ENCODE peak calls at places on chromosomes 7 and 10, in five cellular contexts. One of them, this sample, is unnamed.

GRCh38 chr7:80443336-80443735 is 68.5 kb downstream of the GNAT3 start:
- DNase-seq in kidney epithelial cell: no peak
- DNase-seq in psoas muscle: no peak
- DNase-seq in A549: no peak
- DNase-seq in neural crest cell: no peak
- DNase-seq in this sample: no peak

GRCh38 chr10:131784363-131785120 is 116.3 kb upstream of the PPP2R2D start:
- DNase-seq in kidney epithelial cell: no peak
- DNase-seq in psoas muscle: no peak
- DNase-seq in A549: no peak
- DNase-seq in neural crest cell: no peak
- DNase-seq in this sample: no peak

GRCh38 chr10:28082885-28083284 is 84.0 kb upstream of the ODAD2 start:
- DNase-seq in kidney epithelial cell: no peak
- DNase-seq in psoas muscle: no peak
- DNase-seq in A549: no peak
- DNase-seq in neural crest cell: no peak
- DNase-seq in this sample: no peak

GRCh38 chr10:42887734-42888503 is 105.3 kb downstream of the BMS1 start:
- DNase-seq in kidney epithelial cell: no peak
- DNase-seq in psoas muscle: no peak
- DNase-seq in A549: no peak
- DNase-seq in neural crest cell: no peak
- DNase-seq in this sample: no peak

GRCh38 chr7:55432937-55433784 is 68.0 kb downstream of the LANCL2 start:
- DNase-seq in kidney epithelial cell: no peak
- DNase-seq in psoas muscle: no peak
- DNase-seq in A549: peak
- DNase-seq in neural crest cell: no peak
- DNase-seq in this sample: peak

GRCh38 chr10:84267503-84268126 is 22.8 kb downstream of the RGR start:
- DNase-seq in kidney epithelial cell: no peak
- DNase-seq in psoas muscle: no peak
- DNase-seq in A549: peak
- DNase-seq in neural crest cell: peak
- DNase-seq in this sample: no peak

GRCh38 chr10:89280501-89280900 is 21.3 kb upstream of the IFIT2 start:
- DNase-seq in kidney epithelial cell: no peak
- DNase-seq in psoas muscle: no peak
- DNase-seq in A549: no peak
- DNase-seq in neural crest cell: no peak
- DNase-seq in this sample: no peak

GRCh38 chr7:102454423-102454822 is 10.2 kb downstream of the ALKBH4 start:
- DNase-seq in kidney epithelial cell: no peak
- DNase-seq in psoas muscle: no peak
- DNase-seq in A549: no peak
- DNase-seq in neural crest cell: no peak
- DNase-seq in this sample: no peak

GRCh38 chr7:155806096-155806871 is 6.0 kb downstream of the SHH start:
- DNase-seq in kidney epithelial cell: no peak
- DNase-seq in psoas muscle: no peak
- DNase-seq in A549: no peak
- DNase-seq in neural crest cell: no peak
- DNase-seq in this sample: no peak

GRCh38 chr10:111076191-111076681 is 593 bp upstream of the ADRA2A start:
- DNase-seq in kidney epithelial cell: no peak
- DNase-seq in psoas muscle: peak
- DNase-seq in A549: peak
- DNase-seq in neural crest cell: peak
- DNase-seq in this sample: peak

GRCh38 chr10:83078160-83078559 is 1061.1 kb upstream of the GHITM start:
- DNase-seq in kidney epithelial cell: no peak
- DNase-seq in psoas muscle: no peak
- DNase-seq in A549: no peak
- DNase-seq in neural crest cell: no peak
- DNase-seq in this sample: no peak

GRCh38 chr7:4282434-4283223 is 399.5 kb upstream of the FOXK1 start:
- DNase-seq in kidney epithelial cell: peak
- DNase-seq in psoas muscle: no peak
- DNase-seq in A549: peak
- DNase-seq in neural crest cell: no peak
- DNase-seq in this sample: no peak

GRCh38 chr7:36787933-36788378 is 63.7 kb upstream of the AOAH start:
- DNase-seq in kidney epithelial cell: no peak
- DNase-seq in psoas muscle: no peak
- DNase-seq in A549: no peak
- DNase-seq in neural crest cell: no peak
- DNase-seq in this sample: no peak

GRCh38 chr7:157499121-157499834 is 162.5 kb downstream of the DNAJB6 start:
- DNase-seq in kidney epithelial cell: no peak
- DNase-seq in psoas muscle: no peak
- DNase-seq in A549: no peak
- DNase-seq in neural crest cell: no peak
- DNase-seq in this sample: no peak

GRCh38 chr10:62545667-62546066 is 171.5 kb downstream of the ZNF365 start:
- DNase-seq in kidney epithelial cell: no peak
- DNase-seq in psoas muscle: peak
- DNase-seq in A549: no peak
- DNase-seq in neural crest cell: no peak
- DNase-seq in this sample: no peak

GRCh38 chr10:31419394-31420063 is 100.5 kb downstream of the ZEB1 start:
- DNase-seq in kidney epithelial cell: no peak
- DNase-seq in psoas muscle: no peak
- DNase-seq in A549: no peak
- DNase-seq in neural crest cell: no peak
- DNase-seq in this sample: no peak

GRCh38 chr10:17744395-17744841 is 7.6 kb upstream of the TMEM236 start:
- DNase-seq in kidney epithelial cell: no peak
- DNase-seq in psoas muscle: no peak
- DNase-seq in A549: no peak
- DNase-seq in neural crest cell: no peak
- DNase-seq in this sample: no peak

GRCh38 chr10:44193567-44194220 is 191.2 kb downstream of the CXCL12 start:
- DNase-seq in kidney epithelial cell: no peak
- DNase-seq in psoas muscle: no peak
- DNase-seq in A549: no peak
- DNase-seq in neural crest cell: no peak
- DNase-seq in this sample: no peak

GRCh38 chr10:132939957-132940790 is 2.2 kb downstream of the CFAP46 start:
- DNase-seq in kidney epithelial cell: no peak
- DNase-seq in psoas muscle: peak
- DNase-seq in A549: peak
- DNase-seq in neural crest cell: peak
- DNase-seq in this sample: no peak

GRCh38 chr10:70603439-70603778 is 868 bp upstream of the PRF1 start:
- DNase-seq in kidney epithelial cell: no peak
- DNase-seq in psoas muscle: no peak
- DNase-seq in A549: no peak
- DNase-seq in neural crest cell: no peak
- DNase-seq in this sample: no peak

DNA sequence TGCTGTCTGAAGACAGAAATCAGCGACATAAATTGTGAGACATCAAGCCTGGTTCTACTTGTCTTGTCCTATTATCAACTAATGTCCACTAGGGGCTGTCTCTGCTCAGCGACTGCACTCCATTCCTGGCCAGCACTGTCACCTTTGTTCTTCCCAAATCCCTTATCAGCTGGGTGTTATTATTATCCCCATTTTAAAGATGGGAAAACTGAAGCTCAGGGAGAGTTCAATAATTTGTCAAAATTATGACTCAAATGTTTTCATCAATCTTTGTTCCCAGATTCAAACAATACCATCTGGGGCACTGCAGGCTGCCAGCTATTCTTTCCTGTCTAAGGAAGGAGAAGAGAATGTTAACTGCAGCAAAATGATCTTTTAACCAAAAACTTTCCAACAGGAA is 431.6 kb upstream of the NFE2L3 start:
- DNase-seq in kidney epithelial cell: no peak
- DNase-seq in psoas muscle: no peak
- DNase-seq in A549: peak
- DNase-seq in neural crest cell: no peak
- DNase-seq in this sample: no peak
- TF ChIP-seq CTCF in kidney epithelial cell: peak
- TF ChIP-seq CTCF in psoas muscle: no peak
- TF ChIP-seq CTCF in A549: peak
- TF ChIP-seq CTCF in neural crest cell: peak
- TF ChIP-seq CTCF in this sample: peak

GRCh38 chr10:121930729-121931085 is 2.9 kb upstream of the ATE1 start:
- DNase-seq in kidney epithelial cell: no peak
- DNase-seq in psoas muscle: no peak
- DNase-seq in A549: no peak
- DNase-seq in neural crest cell: no peak
- DNase-seq in this sample: no peak

GRCh38 chr10:121941532-121941931 is 13.7 kb upstream of the ATE1 start:
- DNase-seq in kidney epithelial cell: no peak
- DNase-seq in psoas muscle: no peak
- DNase-seq in A549: no peak
- DNase-seq in neural crest cell: no peak
- DNase-seq in this sample: no peak

GRCh38 chr10:121935702-121936101 is 7.9 kb upstream of the ATE1 start:
- DNase-seq in kidney epithelial cell: no peak
- DNase-seq in psoas muscle: no peak
- DNase-seq in A549: no peak
- DNase-seq in neural crest cell: no peak
- DNase-seq in this sample: no peak

GRCh38 chr10:121936295-121936694 is 8.5 kb upstream of the ATE1 start:
- DNase-seq in kidney epithelial cell: no peak
- DNase-seq in psoas muscle: no peak
- DNase-seq in A549: no peak
- DNase-seq in neural crest cell: no peak
- DNase-seq in this sample: no peak
- TF ChIP-seq CTCF in kidney epithelial cell: no peak
- TF ChIP-seq CTCF in psoas muscle: no peak
- TF ChIP-seq CTCF in A549: no peak
- TF ChIP-seq CTCF in neural crest cell: no peak
- TF ChIP-seq CTCF in this sample: no peak

GRCh38 chr10:16519250-16519907 is 2.3 kb downstream of the C1QL3 start:
- DNase-seq in kidney epithelial cell: no peak
- DNase-seq in psoas muscle: no peak
- DNase-seq in A549: no peak
- DNase-seq in neural crest cell: no peak
- DNase-seq in this sample: no peak

GRCh38 chr10:16521311-16522016 is at the start of gene C1QL3:
- DNase-seq in kidney epithelial cell: no peak
- DNase-seq in psoas muscle: no peak
- DNase-seq in A549: no peak
- DNase-seq in neural crest cell: peak
- DNase-seq in this sample: no peak

GRCh38 chr10:16519908-16520861 is 1.5 kb downstream of the C1QL3 start:
- DNase-seq in kidney epithelial cell: no peak
- DNase-seq in psoas muscle: no peak
- DNase-seq in A549: no peak
- DNase-seq in neural crest cell: no peak
- DNase-seq in this sample: no peak

GRCh38 chr10:16520900-16521299 is 779 bp downstream of the C1QL3 start:
- DNase-seq in kidney epithelial cell: no peak
- DNase-seq in psoas muscle: no peak
- DNase-seq in A549: no peak
- DNase-seq in neural crest cell: peak
- DNase-seq in this sample: no peak

DNA sequence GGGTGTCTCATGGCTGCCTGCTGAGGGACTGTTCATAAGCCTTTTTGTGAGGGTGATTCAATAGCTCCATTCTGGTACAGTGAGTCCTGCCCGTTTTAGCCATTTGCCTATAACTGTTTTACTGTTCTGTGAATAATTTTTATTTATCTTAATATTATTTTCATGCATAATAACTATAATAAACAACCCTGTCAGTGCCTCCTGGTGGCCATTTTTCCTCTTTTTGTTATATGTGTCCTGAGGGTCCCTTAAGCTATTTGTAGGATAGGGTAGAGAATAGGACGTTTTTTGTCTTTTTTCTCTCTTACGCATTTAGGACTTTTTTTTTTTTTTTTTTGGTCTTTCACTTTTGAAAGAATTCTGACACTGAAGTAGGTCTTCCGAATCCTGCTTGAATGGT is 2.9 kb downstream of the C1QL3 start:
- DNase-seq in kidney epithelial cell: no peak
- DNase-seq in psoas muscle: no peak
- DNase-seq in A549: no peak
- DNase-seq in neural crest cell: no peak
- DNase-seq in this sample: no peak
- TF ChIP-seq CTCF in kidney epithelial cell: peak
- TF ChIP-seq CTCF in psoas muscle: peak
- TF ChIP-seq CTCF in A549: peak
- TF ChIP-seq CTCF in neural crest cell: peak
- TF ChIP-seq CTCF in this sample: peak

DNA sequence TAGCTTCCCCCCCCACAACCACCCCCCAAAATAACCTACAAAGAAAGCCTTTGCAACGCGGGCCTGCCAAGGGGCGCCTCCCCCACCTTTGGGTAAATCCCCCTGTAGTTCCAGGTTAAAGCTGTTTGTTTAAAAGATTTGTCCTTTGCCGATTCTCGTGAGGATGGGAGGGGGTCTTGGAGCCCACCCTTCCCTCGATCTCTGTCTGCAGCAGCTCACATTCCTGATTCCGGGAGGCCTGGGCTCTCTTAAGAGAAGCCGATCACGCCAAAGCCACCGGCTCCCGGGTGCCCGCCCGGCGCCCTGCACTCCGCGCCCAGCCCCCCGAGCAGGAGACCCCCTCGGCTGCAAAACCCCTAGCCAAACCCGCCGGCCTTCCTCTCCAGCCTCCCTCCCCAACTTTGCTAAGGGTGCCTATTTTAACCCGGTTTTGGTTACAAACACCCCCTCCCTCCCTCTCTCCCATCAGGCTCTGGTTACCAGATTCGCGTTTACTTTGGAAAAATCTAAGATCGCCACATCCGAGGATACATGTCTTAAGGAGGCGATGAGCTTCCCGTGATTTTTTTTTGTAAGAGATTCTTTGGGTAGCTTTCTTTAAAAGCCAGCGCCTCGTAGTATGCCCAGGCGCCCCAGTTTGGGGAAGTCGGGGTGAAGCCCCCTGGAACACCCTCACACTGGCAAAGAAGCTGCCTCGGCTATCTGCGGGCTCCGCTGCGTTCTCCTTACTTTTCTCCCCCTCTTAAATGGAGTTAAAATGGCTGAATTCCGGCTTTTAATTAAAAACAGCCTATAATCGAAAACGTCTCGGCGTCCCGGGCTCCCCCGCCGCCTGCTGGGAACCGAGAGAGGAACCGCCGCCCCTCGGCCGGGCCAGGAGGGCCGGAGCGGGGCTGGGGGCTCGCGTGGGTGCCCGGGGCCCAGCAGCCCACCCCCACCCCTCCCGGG is 1.0 kb downstream of the TNRC18 start:
- DNase-seq in kidney epithelial cell: no peak
- DNase-seq in psoas muscle: no peak
- DNase-seq in A549: peak
- DNase-seq in neural crest cell: peak
- DNase-seq in this sample: peak
- TF ChIP-seq CTCF in kidney epithelial cell: peak
- TF ChIP-seq CTCF in psoas muscle: no peak
- TF ChIP-seq CTCF in A549: no peak
- TF ChIP-seq CTCF in neural crest cell: no peak
- TF ChIP-seq CTCF in this sample: no peak

GRCh38 chr7:129376076-129376777 is 58.0 kb upstream of the STRIP2 start:
- DNase-seq in kidney epithelial cell: no peak
- DNase-seq in psoas muscle: no peak
- DNase-seq in A549: peak
- DNase-seq in neural crest cell: peak
- DNase-seq in this sample: no peak
- TF ChIP-seq CTCF in kidney epithelial cell: peak
- TF ChIP-seq CTCF in psoas muscle: peak
- TF ChIP-seq CTCF in A549: peak
- TF ChIP-seq CTCF in neural crest cell: peak
- TF ChIP-seq CTCF in this sample: peak